ENCODE peak calls at places on chromosomes 2 and 18, in eight cellular contexts. One of them, this sample, is unnamed.

GRCh38 chr2:154195644-154196221 is 324.0 kb downstream of the GALNT13 start:
- DNase-seq in right lobe of liver: no peak
- DNase-seq in ovary: no peak
- DNase-seq in IMR-90: no peak
- DNase-seq in NB4: no peak
- DNase-seq in stomach: no peak
- DNase-seq in K562: no peak
- DNase-seq in HCT116: no peak
- DNase-seq in this sample: no peak

GRCh38 chr18:210075-210474 is 51.7 kb downstream of the USP14 start:
- DNase-seq in ovary: no peak
- DNase-seq in IMR-90: no peak
- DNase-seq in right lobe of liver: no peak
- DNase-seq in HCT116: no peak
- DNase-seq in K562: no peak
- DNase-seq in NB4: no peak
- DNase-seq in stomach: no peak
- DNase-seq in this sample: no peak

GRCh38 chr2:23475473-23475872 is 90.5 kb downstream of the KLHL29 start:
- DNase-seq in right lobe of liver: no peak
- DNase-seq in ovary: no peak
- DNase-seq in IMR-90: no peak
- DNase-seq in HCT116: no peak
- DNase-seq in stomach: no peak
- DNase-seq in K562: no peak
- DNase-seq in NB4: no peak
- DNase-seq in this sample: no peak

GRCh38 chr2:214810670-214811069 is 1.2 kb upstream of the BARD1 start:
- DNase-seq in HCT116: no peak
- DNase-seq in stomach: no peak
- DNase-seq in right lobe of liver: no peak
- DNase-seq in IMR-90: no peak
- DNase-seq in ovary: peak
- DNase-seq in NB4: peak
- DNase-seq in K562: peak
- DNase-seq in this sample: no peak

GRCh38 chr2:31138037-31138962 is at the start of gene GALNT14:
- DNase-seq in NB4: no peak
- DNase-seq in IMR-90: peak
- DNase-seq in stomach: peak
- DNase-seq in HCT116: no peak
- DNase-seq in right lobe of liver: peak
- DNase-seq in K562: no peak
- DNase-seq in ovary: peak
- DNase-seq in this sample: no peak

GRCh38 chr2:27494284-27494943 is 586 bp downstream of the FNDC4 start:
- DNase-seq in right lobe of liver: peak
- DNase-seq in NB4: no peak
- DNase-seq in HCT116: no peak
- DNase-seq in stomach: no peak
- DNase-seq in ovary: peak
- DNase-seq in IMR-90: peak
- DNase-seq in K562: peak
- DNase-seq in this sample: peak

GRCh38 chr2:71060871-71061270 is 7.6 kb upstream of the NAGK start:
- DNase-seq in right lobe of liver: no peak
- DNase-seq in stomach: no peak
- DNase-seq in IMR-90: no peak
- DNase-seq in HCT116: no peak
- DNase-seq in ovary: no peak
- DNase-seq in K562: no peak
- DNase-seq in NB4: no peak
- DNase-seq in this sample: peak

GRCh38 chr2:28639836-28640235 is 111.8 kb upstream of the PPP1CB start:
- DNase-seq in HCT116: no peak
- DNase-seq in NB4: no peak
- DNase-seq in right lobe of liver: peak
- DNase-seq in ovary: no peak
- DNase-seq in IMR-90: no peak
- DNase-seq in K562: no peak
- DNase-seq in stomach: peak
- DNase-seq in this sample: no peak

GRCh38 chr2:10079192-10079930 is 850 bp downstream of the CYS1 start:
- DNase-seq in right lobe of liver: no peak
- DNase-seq in HCT116: no peak
- DNase-seq in K562: no peak
- DNase-seq in stomach: no peak
- DNase-seq in IMR-90: peak
- DNase-seq in NB4: peak
- DNase-seq in ovary: peak
- DNase-seq in this sample: no peak

GRCh38 chr2:192194866-192195547 is at the start of gene TMEFF2:
- DNase-seq in K562: peak
- DNase-seq in stomach: peak
- DNase-seq in HCT116: no peak
- DNase-seq in NB4: no peak
- DNase-seq in ovary: peak
- DNase-seq in right lobe of liver: peak
- DNase-seq in IMR-90: peak
- DNase-seq in this sample: peak

GRCh38 chr18:51668101-51668500 is 470.6 kb upstream of the MEX3C start:
- DNase-seq in HCT116: peak
- DNase-seq in NB4: peak
- DNase-seq in IMR-90: peak
- DNase-seq in ovary: no peak
- DNase-seq in K562: peak
- DNase-seq in stomach: peak
- DNase-seq in right lobe of liver: peak
- DNase-seq in this sample: no peak

DNA sequence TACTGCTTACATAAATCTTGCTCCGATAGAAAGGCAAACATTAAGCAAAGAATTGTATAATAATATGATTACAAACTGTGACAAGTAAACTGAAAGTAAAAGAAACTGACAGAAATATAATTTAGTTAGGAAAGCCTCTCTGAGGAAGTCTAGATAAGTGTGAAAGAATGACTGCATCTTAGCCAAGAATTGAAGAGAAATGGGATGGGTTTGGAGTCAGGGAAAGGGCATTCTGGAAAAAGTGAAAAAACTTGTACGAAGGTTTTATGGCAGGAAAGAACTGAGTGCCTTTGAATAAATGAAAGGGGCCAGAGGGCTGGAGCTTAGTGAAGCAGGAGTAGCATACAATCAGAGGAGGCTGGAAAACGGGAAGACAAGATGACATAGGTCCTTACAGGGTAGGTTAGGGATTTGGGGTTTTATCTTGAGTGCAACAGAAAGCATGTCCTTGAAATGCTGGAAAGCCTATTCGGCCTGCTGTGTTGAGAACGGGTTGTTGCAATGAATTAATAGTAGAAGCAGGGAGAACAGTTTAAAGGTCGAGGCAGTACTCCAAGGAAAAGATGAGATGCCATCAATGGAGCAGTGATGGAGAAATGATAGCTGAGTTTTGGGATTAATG is 152.6 kb upstream of the RND3 start:
- DNase-seq in HCT116: no peak
- DNase-seq in right lobe of liver: no peak
- DNase-seq in stomach: no peak
- DNase-seq in ovary: no peak
- DNase-seq in NB4: no peak
- DNase-seq in IMR-90: peak
- DNase-seq in K562: no peak
- DNase-seq in this sample: no peak
- H3K4me3 ChIP-seq in HCT116: no peak
- H3K4me3 ChIP-seq in right lobe of liver: no peak
- H3K4me3 ChIP-seq in stomach: no peak
- H3K4me3 ChIP-seq in ovary: no peak
- H3K4me3 ChIP-seq in NB4: no peak
- H3K4me3 ChIP-seq in IMR-90: peak
- H3K4me3 ChIP-seq in K562: no peak
- H3K4me3 ChIP-seq in this sample: no peak

DNA sequence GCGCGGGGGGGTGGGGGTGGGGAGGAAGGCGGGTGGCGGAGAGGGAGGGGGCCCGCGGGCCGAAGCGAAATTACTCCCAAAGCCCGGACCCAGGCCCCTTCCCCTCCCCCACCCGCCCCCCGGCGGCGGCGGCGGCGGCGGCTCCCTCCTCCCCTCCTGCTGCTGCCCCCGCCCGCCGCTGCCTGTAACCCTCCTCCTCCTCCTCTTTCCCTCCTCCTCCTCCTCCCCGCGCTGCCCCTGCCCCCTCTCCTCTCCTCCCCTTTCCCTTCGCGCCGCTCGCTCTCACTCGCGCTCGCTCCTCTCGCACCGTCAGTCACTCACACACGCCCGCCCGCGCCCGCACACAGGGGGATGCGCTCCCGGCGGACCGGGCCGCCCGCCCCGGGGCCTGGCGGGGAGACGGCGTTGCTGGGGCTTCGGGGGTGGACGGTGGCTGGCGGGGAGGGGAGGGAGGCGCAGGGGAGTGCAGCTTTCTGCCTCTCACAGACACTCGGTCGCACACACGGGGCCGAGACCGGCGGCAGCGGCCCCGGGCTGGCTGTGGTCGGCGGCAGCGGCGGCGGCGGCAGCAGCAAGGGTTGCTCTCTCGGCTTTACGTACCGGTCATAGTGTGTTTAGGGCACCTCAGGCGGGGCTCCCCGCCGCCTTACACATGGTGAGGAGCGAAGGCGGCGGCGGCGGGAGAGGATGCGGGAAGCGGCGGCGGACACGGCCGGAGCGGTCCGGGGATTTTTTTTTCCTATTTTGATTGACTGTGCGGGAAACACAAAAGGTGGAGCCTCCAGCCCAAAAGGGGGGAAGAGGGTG is 405 bp downstream of the SP3 start:
- DNase-seq in IMR-90: peak
- DNase-seq in stomach: peak
- DNase-seq in ovary: peak
- DNase-seq in NB4: peak
- DNase-seq in right lobe of liver: peak
- DNase-seq in K562: peak
- DNase-seq in HCT116: no peak
- DNase-seq in this sample: peak
- TF ChIP-seq POLR2A in IMR-90: peak
- TF ChIP-seq POLR2A in stomach: no peak
- TF ChIP-seq POLR2A in ovary: peak
- TF ChIP-seq POLR2A in NB4: peak
- TF ChIP-seq POLR2A in right lobe of liver: peak
- TF ChIP-seq POLR2A in K562: peak
- TF ChIP-seq POLR2A in HCT116: peak
- TF ChIP-seq POLR2A in this sample: no peak

DNA sequence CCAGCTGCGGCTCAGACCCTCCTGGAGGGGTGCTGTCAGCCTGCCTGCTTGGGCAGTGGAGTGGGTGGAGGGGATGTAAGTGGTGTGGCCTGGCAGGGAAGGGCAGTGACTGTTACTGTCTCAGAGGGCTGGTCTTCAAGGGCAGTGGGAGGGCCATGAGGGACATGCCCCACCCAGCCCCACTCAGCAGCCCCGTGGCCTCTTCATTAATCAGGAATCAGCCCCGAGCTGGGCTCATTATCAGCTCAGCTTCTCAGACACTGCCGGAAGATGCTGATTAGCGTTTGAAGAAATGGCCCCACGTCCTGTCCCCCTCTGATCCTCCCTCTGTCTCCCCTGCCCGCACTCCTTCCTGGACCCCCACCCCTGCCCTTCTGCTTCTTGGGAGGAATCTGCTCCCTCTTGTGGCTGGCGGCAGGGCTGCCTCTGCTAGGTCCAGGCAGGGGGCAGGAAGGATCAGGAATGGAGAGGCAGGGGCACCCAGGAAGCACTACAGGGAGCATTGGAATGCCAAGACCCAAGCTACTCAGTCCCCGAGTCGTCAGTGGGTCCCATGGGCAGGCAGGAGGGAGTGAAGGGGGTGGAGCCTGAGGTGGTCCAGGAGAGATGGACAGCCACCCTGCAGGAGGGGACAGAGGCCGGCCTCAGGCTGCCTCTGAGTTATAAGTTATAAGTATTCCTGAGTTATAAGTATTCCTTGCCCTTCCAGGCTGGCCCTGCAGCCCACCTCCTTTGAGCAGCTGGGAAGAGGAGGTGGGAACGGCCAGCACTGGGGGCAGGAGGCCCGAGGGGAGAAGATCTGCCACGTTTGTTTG is 7.0 kb downstream of the ASIC4 start:
- DNase-seq in IMR-90: peak
- DNase-seq in right lobe of liver: no peak
- DNase-seq in ovary: no peak
- DNase-seq in stomach: no peak
- DNase-seq in NB4: peak
- DNase-seq in HCT116: no peak
- DNase-seq in K562: peak
- DNase-seq in this sample: no peak
- TF ChIP-seq CTCF in IMR-90: peak
- TF ChIP-seq CTCF in right lobe of liver: no peak
- TF ChIP-seq CTCF in ovary: peak
- TF ChIP-seq CTCF in stomach: peak
- TF ChIP-seq CTCF in NB4: peak
- TF ChIP-seq CTCF in HCT116: no peak
- TF ChIP-seq CTCF in K562: peak
- TF ChIP-seq CTCF in this sample: no peak

GRCh38 chr2:181466661-181467576 is 9.7 kb downstream of the ITGA4 start:
- DNase-seq in ovary: peak
- DNase-seq in stomach: peak
- DNase-seq in K562: peak
- DNase-seq in NB4: peak
- DNase-seq in IMR-90: peak
- DNase-seq in HCT116: peak
- DNase-seq in right lobe of liver: peak
- DNase-seq in this sample: peak

GRCh38 chr2:181465686-181466375 is 8.6 kb downstream of the ITGA4 start:
- DNase-seq in ovary: no peak
- DNase-seq in stomach: no peak
- DNase-seq in K562: no peak
- DNase-seq in NB4: peak
- DNase-seq in IMR-90: peak
- DNase-seq in HCT116: no peak
- DNase-seq in right lobe of liver: no peak
- DNase-seq in this sample: no peak

GRCh38 chr2:181470815-181471214 is 13.6 kb downstream of the ITGA4 start:
- DNase-seq in HCT116: no peak
- DNase-seq in K562: no peak
- DNase-seq in IMR-90: no peak
- DNase-seq in ovary: no peak
- DNase-seq in right lobe of liver: no peak
- DNase-seq in stomach: no peak
- DNase-seq in NB4: no peak
- DNase-seq in this sample: no peak

GRCh38 chr2:181468857-181469256 is 11.7 kb downstream of the ITGA4 start:
- DNase-seq in NB4: no peak
- DNase-seq in ovary: no peak
- DNase-seq in HCT116: no peak
- DNase-seq in right lobe of liver: no peak
- DNase-seq in IMR-90: no peak
- DNase-seq in K562: no peak
- DNase-seq in stomach: no peak
- DNase-seq in this sample: no peak

DNA sequence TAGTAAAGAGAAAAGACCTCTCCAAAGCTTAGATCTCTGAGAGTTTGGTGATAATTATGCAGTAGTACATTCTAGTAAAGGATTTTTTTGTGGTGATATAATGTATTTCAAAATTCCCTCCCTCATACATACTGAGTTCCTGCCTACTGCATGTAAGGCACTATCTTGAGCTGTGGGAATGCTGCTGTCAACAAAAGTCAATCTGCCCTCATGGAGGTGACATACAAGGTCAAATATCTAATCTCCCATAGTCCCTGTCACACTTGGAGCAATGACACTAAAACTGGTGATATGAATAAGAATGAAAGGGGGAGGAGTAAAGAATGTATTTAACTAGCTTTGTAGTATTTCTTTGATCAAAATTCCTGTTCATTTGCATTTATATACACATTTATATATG is 11.1 kb downstream of the ITGA4 start:
- DNase-seq in K562: no peak
- DNase-seq in IMR-90: no peak
- DNase-seq in right lobe of liver: no peak
- DNase-seq in HCT116: no peak
- DNase-seq in stomach: no peak
- DNase-seq in ovary: no peak
- DNase-seq in NB4: no peak
- DNase-seq in this sample: no peak
- H3K4me3 ChIP-seq in K562: no peak
- H3K4me3 ChIP-seq in IMR-90: no peak
- H3K4me3 ChIP-seq in right lobe of liver: no peak
- H3K4me3 ChIP-seq in HCT116: no peak
- H3K4me3 ChIP-seq in stomach: no peak
- H3K4me3 ChIP-seq in ovary: no peak
- H3K4me3 ChIP-seq in NB4: no peak
- H3K4me3 ChIP-seq in this sample: no peak